ENCODE peak calls at places on chromosomes 5 and 9, in four cellular contexts. One of them, this sample, is unnamed.
A peak's percentile ranks its signal among the peaks of the same experiment; 100 is the strongest.

GRCh38 chr9:107740088-107740980 is 250.8 kb upstream of the KLF4 start:
- DNase-seq in WTC11: no peak
- DNase-seq in SK-N-SH: no peak
- DNase-seq in GM12878: no peak
- DNase-seq in this sample: no peak

GRCh38 chr9:35526087-35526801 is 36.3 kb downstream of the RUSC2 start:
- DNase-seq in WTC11: no peak
- DNase-seq in SK-N-SH: no peak
- DNase-seq in GM12878: no peak
- DNase-seq in this sample: no peak

GRCh38 chr9:100919526-100919925 is 109.0 kb upstream of the PLPPR1 start:
- DNase-seq in WTC11: no peak
- DNase-seq in SK-N-SH: no peak
- DNase-seq in GM12878: no peak
- DNase-seq in this sample: no peak

GRCh38 chr5:154505567-154505966 is 27.5 kb upstream of the HAND1 start:
- DNase-seq in WTC11: peak; percentile 36
- DNase-seq in SK-N-SH: peak; percentile 83
- DNase-seq in GM12878: no peak
- DNase-seq in this sample: no peak

GRCh38 chr5:118236108-118236849 is 752.1 kb downstream of the DTWD2 start:
- DNase-seq in WTC11: no peak
- DNase-seq in SK-N-SH: no peak
- DNase-seq in GM12878: no peak
- DNase-seq in this sample: no peak

GRCh38 chr5:132001647-132002561 is 9.6 kb downstream of the ACSL6 start:
- DNase-seq in WTC11: no peak
- DNase-seq in SK-N-SH: no peak
- DNase-seq in GM12878: no peak
- DNase-seq in this sample: no peak

GRCh38 chr5:759111-759741 is 25.3 kb downstream of the ZDHHC11B start:
- DNase-seq in WTC11: no peak
- DNase-seq in SK-N-SH: peak; percentile 58
- DNase-seq in GM12878: no peak
- DNase-seq in this sample: peak; percentile 39

GRCh38 chr9:135666534-135667402 is 3.7 kb downstream of the LCN9 start:
- DNase-seq in WTC11: no peak
- DNase-seq in SK-N-SH: peak; percentile 9
- DNase-seq in GM12878: no peak
- DNase-seq in this sample: no peak

GRCh38 chr9:70080481-70081119 is 37.0 kb downstream of the MAMDC2 start:
- DNase-seq in WTC11: no peak
- DNase-seq in SK-N-SH: no peak
- DNase-seq in GM12878: no peak
- DNase-seq in this sample: no peak

GRCh38 chr5:145548097-145548496 is 287.0 kb downstream of the PRELID2 start:
- DNase-seq in WTC11: no peak
- DNase-seq in SK-N-SH: no peak
- DNase-seq in GM12878: no peak
- DNase-seq in this sample: no peak

GRCh38 chr5:177314376-177315342 is 3.0 kb upstream of the MXD3 start:
- DNase-seq in WTC11: no peak
- DNase-seq in SK-N-SH: no peak
- DNase-seq in GM12878: no peak
- DNase-seq in this sample: no peak

GRCh38 chr5:22669345-22669744 is 183.8 kb downstream of the CDH12 start:
- DNase-seq in WTC11: no peak
- DNase-seq in SK-N-SH: no peak
- DNase-seq in GM12878: no peak
- DNase-seq in this sample: no peak

GRCh38 chr5:138282918-138283742 is 8.7 kb upstream of the GFRA3 start:
- DNase-seq in WTC11: peak; percentile 57
- DNase-seq in SK-N-SH: peak; percentile 74
- DNase-seq in GM12878: no peak
- DNase-seq in this sample: peak; percentile 42

GRCh38 chr5:34684281-34684979 is 28.3 kb downstream of the RAI14 start:
- DNase-seq in WTC11: no peak
- DNase-seq in SK-N-SH: peak; percentile 6
- DNase-seq in GM12878: no peak
- DNase-seq in this sample: no peak

DNA sequence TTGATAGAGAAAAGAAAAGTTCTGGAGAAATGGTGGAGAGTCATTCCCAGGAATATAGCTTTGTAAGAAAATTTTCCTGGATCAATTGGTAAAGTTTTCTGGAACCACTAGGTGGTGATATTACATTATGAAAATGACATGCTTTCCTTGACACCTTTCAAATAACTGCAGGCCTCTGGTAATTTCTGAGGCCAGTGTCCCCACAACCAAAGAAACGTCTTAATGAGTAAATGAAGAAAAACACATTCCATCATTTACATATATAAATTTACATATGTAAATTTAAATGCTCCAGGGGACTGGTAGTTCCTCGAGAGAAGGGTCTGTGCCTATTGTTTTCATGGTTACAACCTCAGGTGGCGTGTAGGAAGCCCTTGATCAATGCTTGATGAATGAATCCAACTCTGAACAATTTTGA is 17.2 kb upstream of the RGS3 start:
- DNase-seq in WTC11: no peak
- DNase-seq in SK-N-SH: peak; percentile 72
- DNase-seq in GM12878: peak; percentile 25
- DNase-seq in this sample: peak; percentile 38
- TF ChIP-seq USF1 in WTC11: no peak
- TF ChIP-seq USF1 in SK-N-SH: no peak
- TF ChIP-seq USF1 in GM12878: no peak
- TF ChIP-seq USF1 in this sample: no peak

GRCh38 chr5:106324356-106324755 is 1346.4 kb downstream of the EFNA5 start:
- DNase-seq in WTC11: no peak
- DNase-seq in SK-N-SH: no peak
- DNase-seq in GM12878: no peak
- DNase-seq in this sample: no peak

GRCh38 chr5:106321242-106321641 is 1349.5 kb downstream of the EFNA5 start:
- DNase-seq in WTC11: no peak
- DNase-seq in SK-N-SH: no peak
- DNase-seq in GM12878: no peak
- DNase-seq in this sample: no peak
- TF ChIP-seq USF1 in WTC11: no peak
- TF ChIP-seq USF1 in SK-N-SH: no peak
- TF ChIP-seq USF1 in GM12878: no peak
- TF ChIP-seq USF1 in this sample: no peak

GRCh38 chr9:121776739-121777637 is 125.6 kb downstream of the DAB2IP start:
- DNase-seq in WTC11: peak; percentile 3
- DNase-seq in SK-N-SH: no peak
- DNase-seq in GM12878: no peak
- DNase-seq in this sample: no peak

GRCh38 chr9:121776009-121776738 is 124.7 kb downstream of the DAB2IP start:
- DNase-seq in WTC11: no peak
- DNase-seq in SK-N-SH: no peak
- DNase-seq in GM12878: no peak
- DNase-seq in this sample: no peak

GRCh38 chr9:121773286-121773953 is 122.0 kb downstream of the DAB2IP start:
- DNase-seq in WTC11: no peak
- DNase-seq in SK-N-SH: no peak
- DNase-seq in GM12878: no peak
- DNase-seq in this sample: no peak

GRCh38 chr9:121773954-121774714 is 122.7 kb downstream of the DAB2IP start:
- DNase-seq in WTC11: no peak
- DNase-seq in SK-N-SH: no peak
- DNase-seq in GM12878: no peak
- DNase-seq in this sample: no peak

DNA sequence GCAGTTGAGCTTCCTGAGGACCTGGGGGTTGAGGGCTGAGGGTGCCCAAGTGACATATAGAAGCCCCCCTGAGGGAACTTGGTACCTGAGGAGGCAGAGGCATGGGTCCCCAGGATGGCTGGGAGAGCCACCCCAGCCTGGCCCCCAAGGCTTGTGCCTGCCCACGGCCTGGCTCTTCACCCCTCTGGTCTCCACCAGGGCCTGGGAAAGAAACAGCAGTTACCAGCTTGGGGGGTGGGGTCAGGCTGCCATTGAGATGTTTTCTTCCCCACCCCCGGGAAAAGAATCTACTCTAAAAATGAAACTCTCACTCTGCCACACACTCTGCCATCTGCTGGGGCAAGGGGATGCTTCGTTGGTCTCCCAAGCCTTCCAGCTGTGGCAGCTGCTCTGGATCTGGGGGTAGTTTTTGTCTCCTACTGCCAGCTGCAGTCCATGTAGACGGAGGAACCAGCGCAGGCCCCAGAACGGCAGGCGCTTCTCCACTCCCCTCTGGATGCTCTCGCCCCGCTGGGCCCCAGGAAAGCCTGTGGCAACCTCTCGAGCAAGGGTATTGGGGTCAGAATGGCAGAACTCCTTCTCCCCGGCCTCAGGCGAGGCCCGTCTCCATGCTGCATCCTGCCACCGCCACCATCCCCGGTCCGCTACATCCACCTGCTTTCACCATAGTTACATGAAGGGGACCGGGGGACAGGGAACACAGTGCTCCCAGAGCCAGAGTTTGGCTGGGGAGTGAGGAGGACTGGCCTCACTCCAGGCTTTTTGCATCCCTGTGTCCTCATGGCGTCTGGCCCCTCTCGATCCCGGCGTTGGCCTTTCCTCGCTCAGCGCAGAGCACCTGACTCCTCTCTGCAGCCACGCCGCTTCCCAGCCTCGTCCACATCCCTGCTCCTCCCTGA is 123.5 kb downstream of the DAB2IP start:
- DNase-seq in WTC11: no peak
- DNase-seq in SK-N-SH: no peak
- DNase-seq in GM12878: no peak
- DNase-seq in this sample: no peak
- TF ChIP-seq USF1 in WTC11: no peak
- TF ChIP-seq USF1 in SK-N-SH: no peak
- TF ChIP-seq USF1 in GM12878: no peak
- TF ChIP-seq USF1 in this sample: no peak

DNA sequence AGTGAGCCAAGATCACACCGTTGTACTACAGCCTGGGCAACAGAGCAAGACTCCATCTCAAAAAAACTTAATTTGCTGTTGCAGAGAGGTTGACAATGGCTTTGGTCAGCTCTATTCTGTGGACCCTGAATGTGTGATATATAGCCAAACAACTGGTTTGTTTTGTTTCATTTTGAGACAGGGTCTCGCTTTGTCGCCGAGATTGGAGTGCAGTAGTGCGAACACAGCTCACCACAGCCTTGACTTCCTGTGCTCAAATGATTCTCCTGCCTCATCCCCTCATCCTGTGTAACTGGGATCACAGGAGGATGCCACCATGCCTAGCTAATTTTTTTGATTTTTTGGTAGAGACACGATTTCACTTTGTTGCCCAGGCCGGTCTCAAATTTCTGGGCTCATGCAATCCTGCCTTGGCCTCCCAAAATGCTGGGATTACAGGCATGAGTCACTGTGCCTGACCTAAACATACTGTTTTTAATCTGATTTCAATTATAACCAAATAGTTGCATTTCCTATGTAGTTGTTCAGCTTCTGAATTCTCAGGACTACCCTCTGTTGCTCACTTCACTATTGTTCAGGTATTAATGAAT is 9.8 kb downstream of the RNF183 start:
- DNase-seq in WTC11: no peak
- DNase-seq in SK-N-SH: no peak
- DNase-seq in GM12878: no peak
- DNase-seq in this sample: no peak
- TF ChIP-seq USF1 in WTC11: no peak
- TF ChIP-seq USF1 in SK-N-SH: no peak
- TF ChIP-seq USF1 in GM12878: no peak
- TF ChIP-seq USF1 in this sample: no peak

GRCh38 chr5:151574597-151574996 is 16.5 kb downstream of the FAT2 start:
- DNase-seq in WTC11: no peak
- DNase-seq in SK-N-SH: no peak
- DNase-seq in GM12878: no peak
- DNase-seq in this sample: no peak
- TF ChIP-seq USF1 in WTC11: no peak
- TF ChIP-seq USF1 in SK-N-SH: no peak
- TF ChIP-seq USF1 in GM12878: no peak
- TF ChIP-seq USF1 in this sample: no peak

GRCh38 chr9:91150273-91151013 is 211.3 kb downstream of the AUH start:
- DNase-seq in WTC11: no peak
- DNase-seq in SK-N-SH: no peak
- DNase-seq in GM12878: no peak
- DNase-seq in this sample: no peak
- TF ChIP-seq USF1 in WTC11: no peak
- TF ChIP-seq USF1 in SK-N-SH: no peak
- TF ChIP-seq USF1 in GM12878: no peak
- TF ChIP-seq USF1 in this sample: no peak

GRCh38 chr5:135319928-135320606 is 79.0 kb downstream of the MACROH2A1 start:
- DNase-seq in WTC11: peak; percentile 52
- DNase-seq in SK-N-SH: no peak
- DNase-seq in GM12878: no peak
- DNase-seq in this sample: no peak
- TF ChIP-seq USF1 in WTC11: no peak
- TF ChIP-seq USF1 in SK-N-SH: no peak
- TF ChIP-seq USF1 in GM12878: no peak
- TF ChIP-seq USF1 in this sample: no peak

GRCh38 chr5:53560028-53560427 is 411 bp upstream of the NDUFS4 start:
- DNase-seq in WTC11: no peak
- DNase-seq in SK-N-SH: peak; percentile 5
- DNase-seq in GM12878: peak; percentile 1
- DNase-seq in this sample: no peak
- TF ChIP-seq USF1 in WTC11: no peak
- TF ChIP-seq USF1 in SK-N-SH: no peak
- TF ChIP-seq USF1 in GM12878: no peak
- TF ChIP-seq USF1 in this sample: no peak

GRCh38 chr9:112352209-112352608 is 18.8 kb upstream of the PTBP3 start:
- DNase-seq in WTC11: no peak
- DNase-seq in SK-N-SH: no peak
- DNase-seq in GM12878: no peak
- DNase-seq in this sample: no peak

GRCh38 chr9:112354081-112354743 is 20.8 kb upstream of the PTBP3 start:
- DNase-seq in WTC11: no peak
- DNase-seq in SK-N-SH: no peak
- DNase-seq in GM12878: no peak
- DNase-seq in this sample: no peak

GRCh38 chr9:112348993-112349333 is 15.5 kb upstream of the PTBP3 start:
- DNase-seq in WTC11: no peak
- DNase-seq in SK-N-SH: no peak
- DNase-seq in GM12878: no peak
- DNase-seq in this sample: no peak

GRCh38 chr9:112351184-112351583 is 17.8 kb upstream of the PTBP3 start:
- DNase-seq in WTC11: no peak
- DNase-seq in SK-N-SH: no peak
- DNase-seq in GM12878: no peak
- DNase-seq in this sample: no peak

DNA sequence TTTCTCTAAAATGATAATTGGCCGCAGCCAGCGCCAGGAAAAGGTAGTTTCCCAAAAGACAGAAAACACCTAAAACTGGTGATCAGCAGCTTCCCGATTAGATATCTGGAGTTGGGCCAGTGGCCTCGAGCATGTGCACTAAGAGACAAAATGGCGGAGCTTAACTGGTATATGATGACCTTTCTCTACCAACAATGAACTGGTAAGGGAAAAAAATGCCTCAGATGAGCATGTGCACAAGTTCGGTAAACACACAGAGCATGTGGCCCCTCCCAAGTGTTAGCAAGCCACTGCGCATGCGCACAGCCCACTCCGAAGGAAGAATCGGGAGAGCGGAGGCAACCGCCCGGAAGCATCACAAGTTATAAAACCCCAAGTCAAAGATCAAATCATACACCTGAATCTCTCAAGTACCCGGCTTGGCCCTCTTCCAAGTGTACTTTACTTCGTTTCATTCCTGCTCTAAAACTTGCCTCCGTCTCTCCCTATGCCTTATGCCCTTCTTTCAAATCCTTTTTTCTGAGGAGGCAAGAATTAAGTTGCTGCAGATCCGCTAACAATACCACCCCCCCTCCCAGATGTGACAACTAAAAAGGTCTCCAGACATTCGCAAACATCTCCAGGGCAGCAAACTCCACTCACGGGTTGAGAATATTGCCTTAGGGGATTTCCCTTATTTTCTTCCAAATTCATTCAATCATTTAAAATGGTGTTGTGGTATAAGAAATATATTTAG is 15.0 kb upstream of the PTBP3 start:
- DNase-seq in WTC11: peak; percentile 79
- DNase-seq in SK-N-SH: peak; percentile 61
- DNase-seq in GM12878: no peak
- DNase-seq in this sample: no peak
- TF ChIP-seq USF1 in WTC11: no peak
- TF ChIP-seq USF1 in SK-N-SH: no peak
- TF ChIP-seq USF1 in GM12878: no peak
- TF ChIP-seq USF1 in this sample: no peak

This sample was measured in K562.